ENCODE peak calls at places on chromosomes 2 and 18, in seven cellular contexts. E is fibroblast of mammary gland, F is astrocyte of the spinal cord, P is BJ, D is RWPE1, K is brain microvascular endothelial cell, Z is endothelial cell. T is an unnamed sample.

GRCh38 chr2:172095146-172095904 is 7.4 kb downstream of the DLX2 start:
- DNase-seq in E (peak; percentile 62), F (peak; percentile 59), P (no peak), D (peak; percentile 81), K (peak; percentile 60), Z (no peak), T (peak; percentile 68)

GRCh38 chr2:141557329-141558098 is 573.3 kb downstream of the LRP1B start:
- DNase-seq in E (peak; percentile 91), F (peak; percentile 96), P (peak; percentile 51), D (peak; percentile 56), K (peak; percentile 82), Z (no peak), T (peak; percentile 40)

GRCh38 chr2:88054300-88055048 is 1.1 kb downstream of the KRCC1 start:
- DNase-seq in E (peak; percentile 17), F (peak; percentile 11), P (no peak), D (peak; percentile 4), K (peak; percentile 3), Z (no peak), T (peak; percentile 27)

GRCh38 chr2:65666156-65666725 is 233.8 kb upstream of the SPRED2 start:
- DNase-seq in E (peak; percentile 58), F (peak; percentile 70), P (peak; percentile 18), D (peak; percentile 54), K (peak; percentile 69), Z (no peak), T (peak; percentile 89)

GRCh38 chr2:38522754-38523349 is 79.9 kb downstream of the HNRNPLL start:
- DNase-seq in E (no peak), F (no peak), P (no peak), D (no peak), K (no peak), Z (no peak), T (no peak)

GRCh38 chr2:11683966-11684365 is 14.0 kb upstream of the NTSR2 start:
- DNase-seq in E (no peak), F (no peak), P (no peak), D (no peak), K (no peak), Z (no peak), T (no peak)

GRCh38 chr2:233814063-233814435 is 35.9 kb downstream of the MROH2A start:
- DNase-seq in E (peak; percentile 20), F (no peak), P (no peak), D (peak; percentile 46), K (peak; percentile 22), Z (no peak), T (no peak)

GRCh38 chr2:61268249-61268648 is 106.3 kb downstream of the C2orf74 start:
- DNase-seq in E (peak; percentile 5), F (no peak), P (no peak), D (peak; percentile 15), K (no peak), Z (no peak), T (no peak)

GRCh38 chr2:86608832-86609231 is 14.8 kb downstream of the RNF103 start:
- DNase-seq in E (no peak), F (no peak), P (no peak), D (no peak), K (no peak), Z (no peak), T (no peak)

GRCh38 chr2:179983250-179983932 is 23.7 kb downstream of the CWC22 start:
- DNase-seq in E (no peak), F (no peak), P (no peak), D (no peak), K (no peak), Z (no peak), T (no peak)

GRCh38 chr2:54672587-54673456 is 50.6 kb upstream of the EML6 start:
- DNase-seq in E (peak; percentile 35), F (no peak), P (no peak), D (no peak), K (no peak), Z (no peak), T (peak; percentile 74)

GRCh38 chr2:118865106-118865505 is 17.7 kb upstream of the EN1 start:
- DNase-seq in E (peak; percentile 76), F (no peak), P (no peak), D (peak; percentile 59), K (peak; percentile 64), Z (no peak), T (peak; percentile 64)

GRCh38 chr2:240179186-240179815 is 38.8 kb upstream of the OTOS start:
- DNase-seq in E (no peak), F (no peak), P (no peak), D (no peak), K (no peak), Z (no peak), T (no peak)
- TF ChIP-seq CTCF in E (no peak), F (no peak), P (no peak), D (no peak), K (no peak), Z (no peak), T (no peak)

GRCh38 chr2:7007846-7008741 is 90.9 kb downstream of the RNF144A start:
- DNase-seq in E (peak; percentile 98), F (peak; percentile 97), P (no peak), D (no peak), K (peak; percentile 93), Z (no peak), T (no peak)
- TF ChIP-seq CTCF in E (peak; percentile 56), F (peak; percentile 76), P (peak; percentile 14), D (no peak), K (peak; percentile 83), Z (no peak), T (no peak)

DNA sequence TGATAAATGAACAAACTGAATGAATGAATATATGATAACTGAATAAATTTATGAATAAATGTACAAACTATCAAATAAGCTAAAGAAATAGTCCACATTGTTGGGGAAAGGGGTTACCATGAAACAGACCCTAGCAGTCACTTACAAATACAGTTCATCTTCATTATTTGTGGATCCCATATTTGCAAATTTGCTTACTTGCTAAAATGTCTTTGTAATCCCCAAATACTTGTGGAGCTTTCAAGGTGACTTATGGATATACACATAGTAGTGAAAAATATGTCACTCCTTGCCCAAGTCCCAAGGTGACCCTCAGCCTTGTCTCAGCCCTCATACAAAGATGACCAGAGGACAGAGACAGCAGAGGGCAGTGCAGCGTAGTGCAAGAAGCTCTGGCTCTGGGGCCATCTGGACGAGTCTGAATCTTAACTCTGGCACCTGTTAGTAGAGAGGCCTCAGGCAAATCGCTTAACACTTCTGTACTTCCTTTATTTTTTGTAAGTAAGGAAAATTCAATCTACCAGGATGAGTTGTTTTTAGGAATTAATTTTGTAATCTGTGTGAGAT is 3.1 kb downstream of the PAIP2B start:
- DNase-seq in E (peak; percentile 46), F (peak; percentile 23), P (no peak), D (peak; percentile 18), K (peak; percentile 27), Z (peak; percentile 56), T (peak; percentile 37)
- TF ChIP-seq CTCF in E (peak; percentile 48), F (peak; percentile 44), P (peak; percentile 44), D (peak; percentile 42), K (peak; percentile 70), Z (no peak), T (peak; percentile 17)

DNA sequence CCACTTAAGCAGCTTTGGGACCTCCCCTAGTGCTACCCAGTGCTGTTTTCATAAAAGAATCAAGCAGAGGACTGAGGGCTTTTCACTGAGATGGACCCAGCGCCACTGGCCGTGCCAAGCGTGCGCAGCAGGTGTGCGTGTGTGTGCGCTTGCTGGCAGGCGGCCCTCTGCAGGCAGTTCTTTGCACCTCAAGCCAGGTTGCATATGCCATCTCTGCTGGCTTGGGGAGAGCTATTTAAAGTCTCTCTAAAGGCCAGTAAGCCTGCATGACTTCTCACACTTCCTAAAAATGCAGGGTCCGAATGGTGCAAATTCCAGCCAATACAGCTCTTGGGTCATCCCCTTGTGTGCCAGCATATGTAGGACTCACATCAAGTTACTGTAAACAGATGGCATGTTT is 255.5 kb downstream of the RNF152 start:
- DNase-seq in E (no peak), F (no peak), P (no peak), D (no peak), K (no peak), Z (peak; percentile 26), T (no peak)
- TF ChIP-seq CTCF in E (no peak), F (no peak), P (no peak), D (no peak), K (no peak), Z (no peak), T (no peak)

DNA sequence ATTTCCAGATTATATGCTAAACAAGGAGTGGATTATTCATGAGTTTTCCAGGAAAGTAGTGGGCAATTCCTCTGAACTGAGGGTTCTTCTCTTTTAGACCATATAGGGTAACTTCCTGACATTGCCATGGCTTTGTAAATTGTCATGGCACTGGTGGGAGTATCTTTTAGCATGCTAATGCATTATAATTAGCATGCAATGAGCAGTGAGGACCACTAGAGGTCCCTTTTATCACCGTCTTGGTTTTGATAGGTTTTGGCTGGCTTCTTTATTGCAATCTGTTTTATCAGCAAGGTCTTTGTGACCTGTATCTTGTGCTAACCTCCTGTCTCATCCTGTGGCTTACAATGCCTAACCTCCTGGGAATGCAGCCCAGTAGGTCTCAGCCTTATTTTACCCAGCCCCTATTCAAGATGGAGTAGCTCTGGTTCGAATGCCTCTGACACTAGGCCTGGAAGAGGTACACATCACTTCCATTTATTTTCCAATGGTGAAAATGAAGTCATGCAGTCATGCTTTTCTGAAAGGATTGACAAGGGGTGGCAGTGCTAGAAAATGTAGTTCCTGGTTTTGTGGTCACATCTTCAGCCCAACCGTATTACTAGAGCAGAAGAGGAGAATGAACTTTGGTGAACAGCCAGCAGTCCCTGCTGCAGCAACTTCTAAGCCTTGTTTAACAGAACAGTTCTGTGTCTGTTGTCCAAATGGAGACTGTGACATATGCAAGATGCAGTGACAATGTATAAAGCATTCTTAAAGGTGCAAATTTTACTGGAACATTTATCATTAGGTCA is 26.6 kb upstream of the ITGA4 start:
- DNase-seq in E (peak; percentile 45), F (no peak), P (no peak), D (no peak), K (no peak), Z (no peak), T (peak; percentile 50)
- TF ChIP-seq CTCF in E (peak; percentile 65), F (peak; percentile 43), P (peak; percentile 41), D (peak; percentile 18), K (peak; percentile 44), Z (peak; percentile 78), T (peak; percentile 40)

GRCh38 chr2:155100261-155100660 is 401.8 kb downstream of the KCNJ3 start:
- DNase-seq in E (no peak), F (no peak), P (no peak), D (no peak), K (no peak), Z (no peak), T (no peak)
- TF ChIP-seq CTCF in E (no peak), F (no peak), P (no peak), D (no peak), K (no peak), Z (no peak), T (no peak)

GRCh38 chr18:57976230-57976773 is 67.7 kb upstream of the NEDD4L start:
- DNase-seq in E (no peak), F (no peak), P (no peak), D (no peak), K (no peak), Z (no peak), T (no peak)
- TF ChIP-seq CTCF in E (no peak), F (no peak), P (no peak), D (no peak), K (no peak), Z (no peak), T (no peak)